ENCODE peak calls at places on chromosomes 4 and X, in eight cellular contexts. O is mucosa of descending colon, S is GM12864, D is AG09319, J is AG04450, F is vagina, N is BJ, Z is B cell. G is an unnamed sample.

GRCh38 chr4:27524224-27524623 is 663.6 kb downstream of the STIM2 start:
- DNase-seq in J (no peak), S (no peak), N (no peak), O (no peak), Z (no peak), D (no peak), F (no peak), G (no peak)

GRCh38 chrX:154495472-154495922 is 5.1 kb upstream of the SLC10A3 start:
- DNase-seq in N (no peak), S (no peak), D (no peak), Z (no peak), F (no peak), J (no peak), O (no peak), G (no peak)

GRCh38 chr4:31917334-31917733 is 1197.2 kb downstream of the PCDH7 start:
- DNase-seq in N (no peak), S (no peak), Z (no peak), D (no peak), O (no peak), F (no peak), J (no peak), G (no peak)

GRCh38 chrX:19017271-19017670 is 33.4 kb upstream of the PHKA2 start:
- DNase-seq in D (no peak), F (no peak), J (no peak), Z (no peak), S (no peak), O (no peak), N (no peak), G (peak; percentile 16)

GRCh38 chrX:151741606-151742005 is 7.1 kb downstream of the CNGA2 start:
- DNase-seq in O (no peak), J (no peak), S (no peak), Z (no peak), N (no peak), D (no peak), F (no peak), G (no peak)

GRCh38 chr4:118842055-118842454 is 6.1 kb upstream of the SEC24D start:
- DNase-seq in J (no peak), D (no peak), S (no peak), N (no peak), O (no peak), Z (no peak), F (no peak), G (no peak)

GRCh38 chr4:124529131-124529530 is 183.4 kb downstream of the ANKRD50 start:
- DNase-seq in S (no peak), F (no peak), D (no peak), O (no peak), J (no peak), N (peak; percentile 2), Z (no peak), G (no peak)

GRCh38 chr4:140152015-140152703 is 1.8 kb downstream of the MAML3 start:
- DNase-seq in N (no peak), D (no peak), F (no peak), Z (peak; percentile 72), J (no peak), O (peak; percentile 89), S (no peak), G (peak; percentile 73)

GRCh38 chr4:142846729-142847606 is 867 bp upstream of the INPP4B start:
- DNase-seq in D (no peak), Z (no peak), N (no peak), J (no peak), F (no peak), S (no peak), O (peak; percentile 79), G (peak; percentile 41)

GRCh38 chrX:106802388-106803275 is at the start of gene TBC1D8B:
- DNase-seq in N (peak; percentile 64), J (peak; percentile 73), Z (peak; percentile 40), D (peak; percentile 70), F (peak; percentile 91), O (peak; percentile 77), S (peak; percentile 49), G (peak; percentile 23)

GRCh38 chr4:170716868-170717267 is 627.1 kb upstream of the AADAT start:
- DNase-seq in J (no peak), O (no peak), N (no peak), Z (no peak), F (no peak), D (no peak), S (no peak), G (no peak)
- TF ChIP-seq CTCF in J (peak; percentile 14), O (no peak), N (no peak), Z (no peak), F (no peak), D (no peak), S (peak; percentile 13), G (no peak)

GRCh38 chrX:47523713-47524166 is 37.3 kb upstream of the ARAF start:
- DNase-seq in Z (no peak), O (no peak), N (no peak), D (no peak), S (no peak), F (no peak), J (no peak), G (no peak)
- TF ChIP-seq CTCF in Z (no peak), O (no peak), N (no peak), D (no peak), S (no peak), F (no peak), J (no peak), G (no peak)

DNA sequence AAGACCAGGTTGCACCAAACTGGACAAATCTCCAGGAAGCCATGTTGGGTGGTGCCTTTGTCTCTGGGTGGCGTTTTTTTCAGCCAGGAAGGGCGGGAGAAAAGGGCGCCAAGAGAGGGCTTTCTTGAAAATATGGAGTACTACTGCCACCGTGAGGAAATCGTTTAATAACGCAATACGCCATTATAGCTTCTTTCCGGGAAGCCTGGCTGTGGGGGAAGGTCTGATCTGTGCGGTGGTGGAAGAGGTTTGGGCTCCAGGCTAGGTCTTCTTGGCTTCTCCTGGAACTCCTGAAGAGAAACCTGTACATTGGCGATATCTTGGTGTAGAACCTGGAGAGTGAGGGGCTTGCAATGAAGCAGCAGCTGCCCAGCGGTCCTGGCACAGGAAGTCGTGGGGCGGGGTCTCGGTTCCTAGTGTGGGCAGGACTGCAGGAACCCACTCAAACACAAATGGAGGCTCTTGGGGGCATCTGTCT is 202.7 kb downstream of the OR13H1 start:
- DNase-seq in F (no peak), D (peak; percentile 71), N (no peak), S (no peak), J (no peak), Z (no peak), O (no peak), G (no peak)
- TF ChIP-seq CTCF in F (no peak), D (peak; percentile 29), N (no peak), S (no peak), J (no peak), Z (no peak), O (no peak), G (no peak)

DNA sequence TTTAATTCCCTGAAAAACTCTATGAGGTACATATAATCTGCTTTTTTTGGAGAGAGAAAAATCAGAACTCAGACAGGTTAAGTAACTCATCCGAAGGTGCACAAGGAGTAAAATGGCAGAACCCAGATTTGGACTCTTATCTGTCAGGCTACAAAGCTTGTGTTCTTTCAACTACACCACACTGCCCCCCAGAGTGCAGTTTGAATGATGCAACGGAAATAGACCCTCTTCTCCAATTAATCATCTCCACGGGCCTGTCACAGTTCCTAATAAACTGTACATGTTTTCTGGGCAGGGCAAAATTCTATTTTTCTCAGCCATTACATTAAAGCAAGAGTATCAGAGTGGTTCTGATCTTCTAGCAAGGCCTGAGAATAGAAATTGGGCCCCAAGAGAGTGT is 35.3 kb upstream of the DCX start:
- DNase-seq in J (no peak), N (no peak), F (no peak), D (no peak), S (no peak), Z (no peak), O (no peak), G (peak; percentile 0)
- TF ChIP-seq CTCF in J (no peak), N (no peak), F (no peak), D (no peak), S (peak; percentile 46), Z (peak; percentile 15), O (no peak), G (no peak)

DNA sequence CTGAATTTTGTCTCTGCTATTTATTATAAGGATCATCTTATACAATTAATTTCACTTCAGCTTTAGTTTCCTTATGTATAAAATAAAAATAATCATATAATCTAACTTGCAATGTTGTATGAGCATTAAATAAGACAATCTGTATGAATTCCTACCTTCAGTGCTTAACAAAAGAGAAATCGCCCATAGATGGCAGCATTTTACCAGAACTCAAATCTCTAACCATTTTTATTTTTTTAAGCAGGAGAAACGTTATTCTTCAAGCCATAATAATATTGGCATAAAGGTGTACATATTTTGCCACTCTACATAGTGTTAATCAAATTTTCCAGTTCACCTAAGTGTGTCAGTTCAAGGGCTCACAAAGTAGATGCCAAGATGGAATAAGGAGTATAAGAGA is 78.8 kb downstream of the TMEM47 start:
- DNase-seq in D (peak; percentile 15), O (no peak), Z (no peak), F (no peak), J (peak; percentile 4), S (no peak), N (no peak), G (no peak)
- TF ChIP-seq CTCF in D (peak; percentile 47), O (no peak), Z (no peak), F (no peak), J (peak; percentile 39), S (no peak), N (peak; percentile 36), G (no peak)

DNA sequence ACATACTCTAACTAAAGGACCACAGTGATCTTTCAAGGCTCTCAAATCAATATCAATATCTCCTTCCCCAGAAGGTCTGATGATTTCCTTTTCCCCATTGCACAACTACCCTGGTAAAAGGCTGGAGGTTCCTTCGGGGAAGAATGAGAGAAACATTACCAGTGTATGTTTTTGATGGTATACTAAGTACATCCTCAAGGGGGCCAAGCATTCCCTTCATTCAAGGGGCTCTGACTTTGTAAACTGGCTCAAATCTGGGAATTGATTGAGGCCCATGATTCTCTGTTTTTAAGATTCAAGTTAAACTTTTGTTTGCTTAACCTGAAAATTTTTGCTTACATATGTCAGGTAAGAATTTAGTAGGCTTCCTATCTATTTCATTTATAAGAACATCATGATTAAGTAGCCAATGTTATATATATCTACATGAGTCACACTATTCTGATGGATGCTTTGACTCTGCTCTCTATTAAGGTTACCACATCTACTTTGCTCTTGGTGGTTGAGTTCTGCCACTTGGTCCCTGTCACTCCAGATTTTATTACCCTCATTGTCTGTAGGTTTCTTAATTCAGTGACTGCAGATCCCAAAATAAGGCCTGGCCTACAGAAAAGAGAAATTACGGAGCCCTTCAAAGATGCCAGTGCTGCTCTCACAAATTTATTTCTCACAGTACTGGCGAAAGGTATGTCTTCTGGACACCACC is 16.4 kb upstream of the GUCY1B1 start:
- DNase-seq in D (no peak), N (no peak), O (no peak), S (no peak), J (no peak), F (no peak), Z (no peak), G (no peak)
- TF ChIP-seq CTCF in D (no peak), N (no peak), O (no peak), S (no peak), J (peak; percentile 43), F (no peak), Z (no peak), G (no peak)

G was measured in GM20000.